ENCODE peak calls at places on chromosomes 7 and 10, in six cellular contexts. M, R, J, F, H and Z are unnamed samples.

GRCh38 chr10:58781873-58782488 is 269.3 kb downstream of the BICC1 start:
- ATAC-seq in M (peak; percentile 57), R (peak; percentile 82), J (peak; percentile 72), F (peak; percentile 77), H (peak; percentile 66), Z (no peak)

GRCh38 chr10:80697926-80698325 is 160.2 kb downstream of the SH2D4B start:
- ATAC-seq in M (no peak), R (no peak), J (no peak), F (no peak), H (no peak), Z (no peak)

GRCh38 chr7:129136887-129137647 is 7.4 kb upstream of the TSPAN33 start:
- ATAC-seq in M (no peak), R (no peak), J (no peak), F (peak; percentile 83), H (no peak), Z (no peak)

GRCh38 chr10:83886871-83887270 is 252.4 kb upstream of the GHITM start:
- ATAC-seq in M (no peak), R (no peak), J (no peak), F (no peak), H (no peak), Z (no peak)

GRCh38 chr7:135924302-135924701 is 52.9 kb downstream of the MTPN start:
- ATAC-seq in M (peak; percentile 48), R (peak; percentile 41), J (no peak), F (no peak), H (no peak), Z (no peak)

GRCh38 chr7:149872419-149873073 is 1.2 kb upstream of the ATP6V0E2 start:
- ATAC-seq in M (peak; percentile 79), R (peak; percentile 59), J (peak; percentile 71), F (peak; percentile 7), H (peak; percentile 88), Z (peak; percentile 83)

GRCh38 chr10:4812952-4813351 is 13.1 kb upstream of the AKR1E2 start:
- ATAC-seq in M (peak; percentile 73), R (peak; percentile 74), J (peak; percentile 44), F (no peak), H (no peak), Z (no peak)

GRCh38 chr10:73888514-73888913 is 14.2 kb upstream of the CAMK2G start:
- ATAC-seq in M (no peak), R (peak; percentile 23), J (no peak), F (peak; percentile 22), H (no peak), Z (no peak)

GRCh38 chr10:93515071-93515962 is 18.9 kb downstream of the CEP55 start:
- ATAC-seq in M (no peak), R (no peak), J (no peak), F (no peak), H (peak; percentile 75), Z (peak; percentile 31)

GRCh38 chr7:80722596-80723141 is 84.2 kb downstream of the CD36 start:
- ATAC-seq in M (no peak), R (peak; percentile 93), J (peak; percentile 52), F (no peak), H (peak; percentile 96), Z (peak; percentile 95)

GRCh38 chr10:104018471-104018870 is 51.5 kb downstream of the SLK start:
- ATAC-seq in M (no peak), R (no peak), J (no peak), F (no peak), H (no peak), Z (no peak)

GRCh38 chr10:47230482-47230881 is 69.5 kb upstream of the GDF10 start:
- ATAC-seq in M (no peak), R (no peak), J (no peak), F (no peak), H (peak; percentile 62), Z (no peak)

GRCh38 chr7:18177815-18178660 is 150.4 kb upstream of the PRPS1L1 start:
- ATAC-seq in M (peak; percentile 79), R (no peak), J (peak; percentile 72), F (peak; percentile 91), H (peak; percentile 86), Z (no peak)

GRCh38 chr7:90824386-90825307 is 228.5 kb downstream of the CDK14 start:
- ATAC-seq in M (no peak), R (no peak), J (no peak), F (no peak), H (peak; percentile 33), Z (no peak)

GRCh38 chr10:69089638-69090599 is 2.0 kb downstream of the SRGN start:
- ATAC-seq in M (peak; percentile 46), R (no peak), J (no peak), F (peak; percentile 48), H (peak; percentile 38), Z (peak; percentile 15)

GRCh38 chr10:21278491-21279216 is 246.8 kb downstream of the SKIDA1 start:
- ATAC-seq in M (peak; percentile 99), R (peak; percentile 98), J (peak; percentile 99), F (peak; percentile 100), H (peak; percentile 95), Z (peak; percentile 85)

GRCh38 chr10:3828404-3829192 is 43.6 kb upstream of the KLF6 start:
- ATAC-seq in M (peak; percentile 60), R (peak; percentile 28), J (no peak), F (peak; percentile 62), H (peak; percentile 44), Z (peak; percentile 59)

GRCh38 chr10:80474920-80475319 is 20.8 kb downstream of the TSPAN14 start:
- ATAC-seq in M (peak; percentile 17), R (no peak), J (no peak), F (no peak), H (peak; percentile 25), Z (no peak)

GRCh38 chr7:158991824-158992621 is 135.7 kb downstream of the DYNC2I1 start:
- ATAC-seq in M (no peak), R (no peak), J (no peak), F (no peak), H (peak; percentile 51), Z (no peak)

GRCh38 chr7:139426258-139427028 is 57.0 kb downstream of the KLRG2 start:
- ATAC-seq in M (no peak), R (no peak), J (peak; percentile 18), F (no peak), H (no peak), Z (no peak)

GRCh38 chr7:148540041-148540738 is 50.4 kb upstream of the C7orf33 start:
- ATAC-seq in M (no peak), R (peak; percentile 86), J (no peak), F (no peak), H (peak; percentile 92), Z (peak; percentile 78)

GRCh38 chr10:83373659-83374058 is 765.6 kb upstream of the GHITM start:
- ATAC-seq in M (no peak), R (no peak), J (no peak), F (peak; percentile 80), H (peak; percentile 54), Z (no peak)

GRCh38 chr10:126225672-126226007 is 162.6 kb downstream of the ADAM12 start:
- ATAC-seq in M (no peak), R (no peak), J (no peak), F (no peak), H (no peak), Z (no peak)

GRCh38 chr10:128036011-128036615 is 90.1 kb downstream of the MKI67 start:
- ATAC-seq in M (no peak), R (no peak), J (no peak), F (no peak), H (no peak), Z (no peak)

GRCh38 chr7:6128205-6128604 is 97.0 kb downstream of the ANKRD61 start:
- ATAC-seq in M (no peak), R (no peak), J (no peak), F (no peak), H (no peak), Z (no peak)

GRCh38 chr7:6536262-6536770 is 14.9 kb downstream of the GRID2IP start:
- ATAC-seq in M (no peak), R (no peak), J (peak; percentile 50), F (no peak), H (peak; percentile 23), Z (no peak)

GRCh38 chr10:34397324-34397723 is 417.8 kb downstream of the PARD3 start:
- ATAC-seq in M (no peak), R (no peak), J (no peak), F (no peak), H (peak; percentile 83), Z (peak; percentile 43)

GRCh38 chr7:157282141-157282801 is 54.5 kb upstream of the DNAJB6 start:
- ATAC-seq in M (no peak), R (peak; percentile 20), J (peak; percentile 3), F (no peak), H (no peak), Z (no peak)

GRCh38 chr10:10520391-10521385 is 497.0 kb upstream of the CELF2 start:
- ATAC-seq in M (no peak), R (no peak), J (no peak), F (peak; percentile 82), H (no peak), Z (no peak)

GRCh38 chr7:81688622-81689411 is 81.0 kb downstream of the HGF start:
- ATAC-seq in M (no peak), R (no peak), J (no peak), F (no peak), H (no peak), Z (no peak)

GRCh38 chr7:38463277-38464224 is 167.6 kb downstream of the AMPH start:
- ATAC-seq in M (no peak), R (no peak), J (no peak), F (peak; percentile 87), H (no peak), Z (no peak)

GRCh38 chr10:73910401-73910763 is 550 bp upstream of the PLAU start:
- ATAC-seq in M (peak; percentile 58), R (peak; percentile 24), J (peak; percentile 74), F (peak; percentile 63), H (no peak), Z (no peak)

GRCh38 chr10:108048898-108049297 is 884.4 kb upstream of the SORCS1 start:
- ATAC-seq in M (no peak), R (no peak), J (no peak), F (no peak), H (no peak), Z (no peak)

GRCh38 chr7:17010637-17011300 is 129.0 kb upstream of the AGR3 start:
- ATAC-seq in M (no peak), R (no peak), J (no peak), F (no peak), H (peak; percentile 40), Z (no peak)

GRCh38 chr10:49253340-49253739 is 45.6 kb upstream of the C10orf71 start:
- ATAC-seq in M (no peak), R (no peak), J (no peak), F (no peak), H (no peak), Z (no peak)

GRCh38 chr7:7696458-7697119 is 21.8 kb downstream of the RPA3 start:
- ATAC-seq in M (no peak), R (peak; percentile 84), J (peak; percentile 90), F (no peak), H (no peak), Z (no peak)
- TF ChIP-seq POLR2AphosphoS5 in M (no peak), R (no peak), J (no peak), F (no peak), H (no peak), Z (no peak)

GRCh38 chr10:7432884-7433726 is 22.3 kb upstream of the SFMBT2 start:
- ATAC-seq in M (no peak), R (no peak), J (no peak), F (no peak), H (no peak), Z (no peak)
- TF ChIP-seq POLR2AphosphoS5 in M (no peak), R (no peak), J (no peak), F (no peak), H (no peak), Z (no peak)

GRCh38 chr7:98357751-98358161 is 43.1 kb downstream of the BAIAP2L1 start:
- ATAC-seq in M (no peak), R (peak; percentile 45), J (peak; percentile 68), F (no peak), H (peak; percentile 54), Z (peak; percentile 77)
- TF ChIP-seq POLR2AphosphoS5 in M (no peak), R (peak; percentile 50), J (no peak), F (no peak), H (no peak), Z (no peak)

GRCh38 chr7:74502216-74502891 is 48.6 kb downstream of the GTF2IRD1 start:
- ATAC-seq in M (no peak), R (no peak), J (no peak), F (no peak), H (no peak), Z (peak; percentile 60)
- TF ChIP-seq POLR2AphosphoS5 in M (no peak), R (no peak), J (no peak), F (no peak), H (no peak), Z (peak; percentile 63)